ENCODE peak calls at places on chromosomes 7 and 10, in four cellular contexts. One of them, this sample, is unnamed.

GRCh38 chr10:101695404-101695732 is 398 bp upstream of the FBXW4 start:
- DNase-seq in A549: no peak
- DNase-seq in A673: peak; percentile 33
- DNase-seq in MM.1S: no peak
- DNase-seq in this sample: no peak

GRCh38 chr7:49483142-49483541 is 290.3 kb upstream of the VWC2 start:
- DNase-seq in A549: peak; percentile 1
- DNase-seq in A673: no peak
- DNase-seq in MM.1S: peak; percentile 28
- DNase-seq in this sample: no peak

GRCh38 chr10:35912615-35913170 is 270.6 kb upstream of the FZD8 start:
- DNase-seq in A549: no peak
- DNase-seq in A673: no peak
- DNase-seq in MM.1S: no peak
- DNase-seq in this sample: peak; percentile 15

GRCh38 chr7:33053716-33054115 is 8.9 kb downstream of the NT5C3A start:
- DNase-seq in A549: no peak
- DNase-seq in A673: no peak
- DNase-seq in MM.1S: no peak
- DNase-seq in this sample: no peak

GRCh38 chr10:79328737-79329504 is 18.3 kb upstream of the PPIF start:
- DNase-seq in A549: peak; percentile 43
- DNase-seq in A673: no peak
- DNase-seq in MM.1S: no peak
- DNase-seq in this sample: no peak

GRCh38 chr10:50347394-50347802 is 96.1 kb upstream of the ASAH2 start:
- DNase-seq in A549: no peak
- DNase-seq in A673: no peak
- DNase-seq in MM.1S: no peak
- DNase-seq in this sample: no peak

GRCh38 chr7:147245274-147245673 is 1128.7 kb downstream of the CNTNAP2 start:
- DNase-seq in A549: peak; percentile 44
- DNase-seq in A673: peak; percentile 63
- DNase-seq in MM.1S: peak; percentile 74
- DNase-seq in this sample: peak; percentile 18

GRCh38 chr10:64039208-64039607 is 518.0 kb downstream of the REEP3 start:
- DNase-seq in A549: no peak
- DNase-seq in A673: no peak
- DNase-seq in MM.1S: peak; percentile 74
- DNase-seq in this sample: no peak

GRCh38 chr10:23037561-23037960 is 57.8 kb upstream of the MSRB2 start:
- DNase-seq in A549: no peak
- DNase-seq in A673: no peak
- DNase-seq in MM.1S: no peak
- DNase-seq in this sample: no peak
- H3K27ac ChIP-seq in A549: no peak overlapping the region
- H3K27ac ChIP-seq in A673: no peak overlapping the region
- H3K27ac ChIP-seq in MM.1S: no peak overlapping the region
- H3K27ac ChIP-seq in this sample: no peak overlapping the region

DNA sequence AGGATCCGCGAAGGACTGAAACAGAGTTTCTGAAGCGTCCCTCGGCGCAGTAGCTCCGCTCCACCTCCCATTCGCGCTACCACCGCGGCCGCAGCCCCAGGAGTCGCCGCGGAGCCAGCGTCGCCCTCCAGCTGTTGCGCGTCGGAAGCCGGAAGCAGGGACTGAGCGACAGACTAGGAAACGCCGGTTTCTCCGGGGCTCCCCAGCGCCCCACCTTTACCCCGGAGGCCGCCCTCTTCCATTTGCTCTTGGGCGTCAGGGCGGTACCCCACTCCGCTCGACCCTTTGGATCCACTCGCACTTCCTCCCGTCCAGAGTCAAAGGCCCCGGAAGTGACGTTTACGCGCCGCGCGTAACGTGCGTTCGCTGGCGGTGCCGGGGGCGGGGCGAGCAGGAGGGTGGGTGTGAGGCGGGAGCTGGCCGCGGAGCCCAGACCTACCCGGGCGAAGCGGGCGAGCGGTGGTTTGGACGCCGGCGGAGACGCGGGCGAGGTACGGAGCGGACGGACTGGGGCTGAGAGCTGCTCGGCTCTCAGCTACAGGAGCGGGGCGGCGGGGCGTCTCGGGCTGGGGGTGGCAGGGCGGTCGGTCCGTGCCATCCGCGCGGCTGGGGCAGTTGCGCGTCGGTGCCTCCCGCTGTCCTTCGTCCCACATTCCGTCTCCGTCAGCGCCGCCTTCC is at the start of gene RABGEF1:
- DNase-seq in A549: peak; percentile 96
- DNase-seq in A673: peak; percentile 98
- DNase-seq in MM.1S: peak; percentile 98
- DNase-seq in this sample: peak; percentile 97
- H3K4me1 ChIP-seq in A549: peaks cover 9% of the 10 kb centered on the region
- H3K4me1 ChIP-seq in A673: peaks cover 3% of the 10 kb centered on the region
- H3K4me1 ChIP-seq in MM.1S: peaks cover 3% of the 10 kb centered on the region
- H3K4me1 ChIP-seq in this sample: peaks cover 17% of the 10 kb centered on the region

GRCh38 chr7:134777908-134778580 is 1.4 kb upstream of the CALD1 start:
- DNase-seq in A549: no peak
- DNase-seq in A673: no peak
- DNase-seq in MM.1S: no peak
- DNase-seq in this sample: no peak
- H3K27ac ChIP-seq in A549: peak overlapping the region; percentile 80
- H3K27ac ChIP-seq in A673: no peak overlapping the region
- H3K27ac ChIP-seq in MM.1S: no peak overlapping the region
- H3K27ac ChIP-seq in this sample: peak overlapping the region; percentile 82

GRCh38 chr10:124653311-124653710 is 90.9 kb downstream of the FAM53B start:
- DNase-seq in A549: no peak
- DNase-seq in A673: no peak
- DNase-seq in MM.1S: no peak
- DNase-seq in this sample: no peak

GRCh38 chr10:124652200-124652599 is 92.0 kb downstream of the FAM53B start:
- DNase-seq in A549: no peak
- DNase-seq in A673: no peak
- DNase-seq in MM.1S: no peak
- DNase-seq in this sample: no peak

GRCh38 chr10:124651402-124651887 is 92.7 kb downstream of the FAM53B start:
- DNase-seq in A549: no peak
- DNase-seq in A673: no peak
- DNase-seq in MM.1S: no peak
- DNase-seq in this sample: no peak

GRCh38 chr10:124653811-124654651 is 90.1 kb downstream of the FAM53B start:
- DNase-seq in A549: no peak
- DNase-seq in A673: no peak
- DNase-seq in MM.1S: no peak
- DNase-seq in this sample: no peak

GRCh38 chr10:124652701-124653100 is 91.5 kb downstream of the FAM53B start:
- DNase-seq in A549: no peak
- DNase-seq in A673: no peak
- DNase-seq in MM.1S: no peak
- DNase-seq in this sample: no peak
- H3K4me1 ChIP-seq in A549: peaks cover 3% of the 10 kb centered on the region
- H3K4me1 ChIP-seq in A673: peaks cover 12% of the 10 kb centered on the region
- H3K4me1 ChIP-seq in MM.1S: peaks cover 21% of the 10 kb centered on the region
- H3K4me1 ChIP-seq in this sample: peaks cover 12% of the 10 kb centered on the region

GRCh38 chr10:129741978-129742741 is 221.9 kb downstream of the EBF3 start:
- DNase-seq in A549: no peak
- DNase-seq in A673: no peak
- DNase-seq in MM.1S: no peak
- DNase-seq in this sample: peak; percentile 13

GRCh38 chr10:129742742-129743550 is 221.1 kb downstream of the EBF3 start:
- DNase-seq in A549: no peak
- DNase-seq in A673: no peak
- DNase-seq in MM.1S: no peak
- DNase-seq in this sample: peak; percentile 27

GRCh38 chr10:129744896-129745750 is 219.0 kb downstream of the EBF3 start:
- DNase-seq in A549: no peak
- DNase-seq in A673: no peak
- DNase-seq in MM.1S: no peak
- DNase-seq in this sample: no peak

GRCh38 chr10:129743738-129744133 is 220.3 kb downstream of the EBF3 start:
- DNase-seq in A549: no peak
- DNase-seq in A673: no peak
- DNase-seq in MM.1S: no peak
- DNase-seq in this sample: no peak

GRCh38 chr10:129744134-129744895 is 219.8 kb downstream of the EBF3 start:
- DNase-seq in A549: no peak
- DNase-seq in A673: no peak
- DNase-seq in MM.1S: no peak
- DNase-seq in this sample: no peak
- H3K27ac ChIP-seq in A549: no peak overlapping the region
- H3K27ac ChIP-seq in A673: no peak overlapping the region
- H3K27ac ChIP-seq in MM.1S: no peak overlapping the region
- H3K27ac ChIP-seq in this sample: no peak overlapping the region

DNA sequence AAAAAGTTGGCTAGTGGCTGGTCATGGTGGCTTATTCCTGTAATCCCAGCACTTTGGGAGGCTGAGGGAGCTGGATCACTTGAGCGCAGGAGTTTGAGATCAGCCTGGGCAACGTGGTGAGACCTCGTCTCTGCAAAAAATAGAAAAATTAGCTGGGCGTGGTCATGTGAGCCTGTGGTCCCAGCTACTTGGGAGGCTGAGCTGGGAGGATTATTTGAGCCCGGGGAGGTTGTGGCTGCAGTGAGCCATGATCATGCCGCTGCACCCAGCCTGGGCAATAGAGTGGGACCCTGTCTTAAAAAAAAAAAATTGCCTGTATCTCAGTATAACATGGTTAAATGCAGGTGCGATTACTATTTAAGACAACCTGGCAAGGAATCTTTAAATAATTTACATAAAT is 61.0 kb downstream of the ADD3 start:
- DNase-seq in A549: no peak
- DNase-seq in A673: no peak
- DNase-seq in MM.1S: no peak
- DNase-seq in this sample: no peak
- H3K4me1 ChIP-seq in A549: peaks cover 8% of the 10 kb centered on the region
- H3K4me1 ChIP-seq in A673: peaks cover 40% of the 10 kb centered on the region
- H3K4me1 ChIP-seq in MM.1S: peaks cover 50% of the 10 kb centered on the region
- H3K4me1 ChIP-seq in this sample: peaks cover 23% of the 10 kb centered on the region

GRCh38 chr7:39509441-39509840 is 56.8 kb upstream of the YAE1 start:
- DNase-seq in A549: no peak
- DNase-seq in A673: no peak
- DNase-seq in MM.1S: no peak
- DNase-seq in this sample: no peak
- H3K27ac ChIP-seq in A549: no peak overlapping the region
- H3K27ac ChIP-seq in A673: no peak overlapping the region
- H3K27ac ChIP-seq in MM.1S: peak overlapping the region; percentile 24
- H3K27ac ChIP-seq in this sample: no peak overlapping the region

DNA sequence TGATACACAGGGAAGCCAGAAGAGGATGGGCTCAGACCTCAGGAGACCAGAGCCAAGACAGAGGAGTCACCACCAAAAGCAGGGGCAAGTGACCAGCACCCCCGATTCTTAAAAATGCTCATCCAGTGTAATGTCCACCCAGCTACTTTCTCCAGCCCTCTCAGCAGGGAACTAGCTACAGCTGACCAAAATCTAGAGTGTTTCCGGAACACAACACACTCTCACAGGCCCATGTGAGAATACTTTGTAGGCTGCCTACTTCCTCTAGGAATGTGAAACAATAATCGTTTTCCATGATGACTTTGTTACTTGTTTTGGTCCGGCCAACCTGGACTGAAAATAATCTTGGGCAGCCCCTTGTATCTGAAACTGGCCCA is 14.5 kb downstream of the PSAP start:
- DNase-seq in A549: no peak
- DNase-seq in A673: no peak
- DNase-seq in MM.1S: no peak
- DNase-seq in this sample: no peak
- H3K4me1 ChIP-seq in A549: peaks cover 81% of the 10 kb centered on the region
- H3K4me1 ChIP-seq in A673: peaks cover 61% of the 10 kb centered on the region
- H3K4me1 ChIP-seq in MM.1S: peaks cover 11% of the 10 kb centered on the region
- H3K4me1 ChIP-seq in this sample: peaks cover 56% of the 10 kb centered on the region

This sample was measured in SJSA1.